ENCODE peak calls at places on chromosomes 16 and 17, in four cellular contexts. J is aorta, B is AG04449, Q is fibroblast of mammary gland. F is an unnamed sample.

GRCh38 chr17:32771396-32771795 is 105.5 kb downstream of the MYO1D start:
- DNase-seq in J (no peak), B (no peak), Q (peak), F (no peak)

GRCh38 chr17:63434951-63435571 is 11.0 kb downstream of the CYB561 start:
- DNase-seq in J (peak), B (no peak), Q (peak), F (peak)

GRCh38 chr16:55478827-55479559 is at the start of gene MMP2:
- DNase-seq in J (peak), B (no peak), Q (peak), F (no peak)

GRCh38 chr17:30357476-30357875 is 21.3 kb upstream of the CPD start:
- DNase-seq in J (no peak), B (no peak), Q (no peak), F (no peak)

GRCh38 chr17:28861393-28862203 is 6.8 kb downstream of the ERAL1 start:
- DNase-seq in J (no peak), B (no peak), Q (no peak), F (no peak)

GRCh38 chr17:60094754-60095153 is 16.0 kb upstream of the HEATR6 start:
- DNase-seq in J (no peak), B (no peak), Q (no peak), F (no peak)

GRCh38 chr17:6027342-6028024 is 42.7 kb upstream of the WSCD1 start:
- DNase-seq in J (no peak), B (no peak), Q (no peak), F (no peak)

GRCh38 chr16:11020792-11021440 is 76.6 kb downstream of the CLEC16A start:
- DNase-seq in J (no peak), B (no peak), Q (no peak), F (no peak)

GRCh38 chr17:17462048-17462824 is 14.6 kb upstream of the MED9 start:
- DNase-seq in J (no peak), B (no peak), Q (peak), F (no peak)

GRCh38 chr16:85673529-85674417 is 15.0 kb downstream of the GINS2 start:
- DNase-seq in J (peak), B (no peak), Q (peak), F (peak)

GRCh38 chr16:85675528-85675927 is 13.2 kb downstream of the GINS2 start:
- DNase-seq in J (no peak), B (no peak), Q (peak), F (no peak)

GRCh38 chr16:85674418-85674755 is 14.4 kb downstream of the GINS2 start:
- DNase-seq in J (no peak), B (no peak), Q (no peak), F (no peak)

GRCh38 chr16:85676466-85676865 is 12.3 kb downstream of the GINS2 start:
- DNase-seq in J (no peak), B (no peak), Q (no peak), F (no peak)

GRCh38 chr16:85674828-85675227 is 13.9 kb downstream of the GINS2 start:
- DNase-seq in J (no peak), B (no peak), Q (no peak), F (no peak)
- H3K4me3 ChIP-seq in J (no peak), B (no peak), Q (no peak), F (no peak)

GRCh38 chr17:50834126-50834785 is 1.1 kb upstream of the WFIKKN2 start:
- DNase-seq in J (peak), B (no peak), Q (no peak), F (no peak)

GRCh38 chr17:50835563-50836231 is at the start of gene WFIKKN2:
- DNase-seq in J (peak), B (no peak), Q (no peak), F (no peak)

GRCh38 chr17:50833396-50834125 is 1.8 kb upstream of the WFIKKN2 start:
- DNase-seq in J (peak), B (no peak), Q (no peak), F (no peak)

GRCh38 chr17:50836826-50837225 is 1.4 kb downstream of the WFIKKN2 start:
- DNase-seq in J (peak), B (no peak), Q (no peak), F (no peak)

GRCh38 chr17:50834786-50835562 is 412 bp upstream of the WFIKKN2 start:
- DNase-seq in J (peak), B (no peak), Q (peak), F (no peak)
- H3K4me3 ChIP-seq in J (no peak), B (no peak), Q (peak), F (peak)

DNA sequence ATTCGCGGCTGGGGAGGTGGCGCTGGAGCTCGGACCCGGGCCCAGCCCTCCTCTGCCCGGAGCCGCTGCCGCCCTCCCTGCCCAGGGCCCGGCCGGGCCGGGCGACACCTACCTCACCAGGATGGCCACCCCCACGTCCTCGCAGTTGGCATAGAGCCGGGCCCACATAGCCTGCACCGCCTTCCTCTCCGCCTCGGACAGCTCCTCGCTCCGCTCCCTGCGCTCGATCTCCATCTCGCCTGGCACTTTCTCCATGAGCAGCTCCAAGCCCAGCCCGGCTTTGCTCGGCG is 276 bp downstream of the CYGB start:
- DNase-seq in J (no peak), B (no peak), Q (no peak), F (no peak)
- H3K4me3 ChIP-seq in J (peak), B (peak), Q (peak), F (no peak)

DNA sequence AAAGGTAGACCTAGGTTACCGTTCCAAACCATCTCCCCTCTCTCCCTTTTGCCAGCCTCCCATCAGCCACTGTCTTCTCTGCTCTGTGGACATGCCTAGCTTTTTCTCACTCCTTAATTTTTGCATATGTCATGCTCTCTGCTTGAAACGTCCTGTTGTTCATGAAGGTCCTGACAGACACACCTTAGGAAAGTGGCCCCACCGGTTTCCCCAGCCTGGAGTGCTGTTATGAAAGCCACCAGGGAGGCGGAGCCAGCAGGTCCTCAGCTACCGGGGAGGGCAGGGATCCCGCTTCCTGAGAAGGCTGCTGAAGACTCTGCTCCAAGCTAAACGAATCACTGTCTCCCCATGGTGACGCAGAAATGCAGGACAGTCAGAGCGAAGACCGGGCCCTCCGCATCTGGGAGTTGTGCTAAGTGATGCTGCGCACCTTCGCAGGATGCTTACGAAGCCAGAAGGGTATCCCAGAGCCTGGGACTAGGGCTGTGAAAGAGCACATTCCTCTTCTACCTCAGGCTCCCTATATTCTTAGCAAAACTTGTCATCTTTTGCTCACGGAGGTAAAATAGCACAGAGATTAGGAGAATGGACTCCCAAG is 2.3 kb upstream of the SLC16A11 start:
- DNase-seq in J (no peak), B (no peak), Q (no peak), F (peak)
- H3K4me3 ChIP-seq in J (no peak), B (no peak), Q (no peak), F (peak)

GRCh38 chr17:19781488-19782458 is 33.7 kb upstream of the ALDH3A1 start:
- DNase-seq in J (no peak), B (no peak), Q (no peak), F (no peak)
- H3K4me3 ChIP-seq in J (no peak), B (no peak), Q (no peak), F (no peak)

DNA sequence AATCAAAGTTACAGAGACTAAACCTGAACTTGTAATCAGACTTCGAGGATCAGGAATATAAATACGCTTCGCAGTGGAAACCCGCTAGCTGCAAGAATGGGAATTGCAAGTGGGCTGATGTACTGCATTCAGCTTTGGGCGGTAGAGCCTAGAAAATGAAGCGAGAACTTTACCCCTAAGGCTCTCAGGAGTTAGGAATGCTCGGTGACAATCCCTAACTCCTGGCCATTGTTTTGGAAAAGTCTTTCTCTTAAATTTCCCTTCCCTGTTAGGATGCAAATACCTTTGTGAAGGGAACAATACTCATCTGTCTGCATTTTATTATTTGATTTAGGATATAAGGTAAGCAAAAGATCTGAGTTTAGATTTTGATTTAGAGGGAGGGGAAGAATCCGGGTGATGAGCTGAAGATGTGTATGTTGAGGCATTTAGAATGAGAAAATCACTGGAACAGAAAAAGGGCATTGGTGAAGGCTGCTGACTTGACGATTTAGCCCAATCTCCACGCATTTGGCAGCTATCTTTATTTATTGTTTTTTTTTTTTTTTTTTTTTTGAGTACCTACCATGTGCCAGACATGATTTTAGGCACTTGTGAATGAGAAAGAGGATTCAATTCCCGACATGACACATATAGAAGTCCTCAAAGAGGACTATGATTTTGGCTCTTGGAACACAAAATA is 2.2 kb upstream of the TOX3 start:
- DNase-seq in J (no peak), B (no peak), Q (peak), F (no peak)
- H3K4me3 ChIP-seq in J (no peak), B (no peak), Q (no peak), F (no peak)

GRCh38 chr17:83069931-83070374 is 9.5 kb upstream of the METRNL start:
- DNase-seq in J (no peak), B (no peak), Q (no peak), F (no peak)

GRCh38 chr17:83069571-83069906 is 9.9 kb upstream of the METRNL start:
- DNase-seq in J (no peak), B (no peak), Q (no peak), F (no peak)

GRCh38 chr17:83071365-83071764 is 8.0 kb upstream of the METRNL start:
- DNase-seq in J (no peak), B (no peak), Q (no peak), F (no peak)

GRCh38 chr17:83071966-83072562 is 7.3 kb upstream of the METRNL start:
- DNase-seq in J (no peak), B (no peak), Q (no peak), F (no peak)

GRCh38 chr17:83070800-83071341 is 8.5 kb upstream of the METRNL start:
- DNase-seq in J (no peak), B (no peak), Q (no peak), F (no peak)
- H3K4me3 ChIP-seq in J (no peak), B (no peak), Q (no peak), F (no peak)

DNA sequence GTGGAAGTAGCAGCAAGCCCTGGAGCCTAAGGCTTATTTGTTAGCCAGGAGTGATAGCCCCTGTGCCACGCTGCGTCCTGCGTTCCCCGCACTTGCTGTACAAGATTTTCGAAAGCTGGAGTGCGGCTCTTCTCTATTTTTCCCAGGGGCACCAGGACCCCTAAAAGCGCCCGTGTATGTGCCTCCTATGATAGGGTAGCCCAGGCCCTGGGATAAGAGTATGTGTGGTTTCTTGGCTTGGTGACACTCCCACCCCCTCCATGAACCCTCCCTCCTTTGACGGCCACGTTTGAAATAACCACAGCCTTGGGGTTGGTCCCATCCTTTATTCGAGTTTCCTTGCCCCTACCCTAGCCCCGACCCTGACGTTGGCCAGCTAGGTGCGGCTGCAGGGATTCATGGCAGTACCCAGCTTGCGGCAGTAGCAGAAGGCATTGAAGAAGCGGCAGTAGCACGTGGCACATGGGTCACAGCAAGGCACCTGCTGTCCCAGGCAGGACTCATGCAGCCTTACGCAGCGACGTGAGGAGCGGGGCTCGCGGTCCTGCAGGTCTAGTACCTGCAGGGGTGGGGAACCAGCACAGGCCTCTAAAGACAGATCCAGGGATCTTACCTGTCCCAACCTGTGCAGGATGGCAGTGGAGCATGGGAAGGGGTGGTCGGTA is 955 bp downstream of the AGRP start:
- DNase-seq in J (no peak), B (no peak), Q (no peak), F (no peak)
- H3K4me3 ChIP-seq in J (no peak), B (peak), Q (peak), F (no peak)

DNA sequence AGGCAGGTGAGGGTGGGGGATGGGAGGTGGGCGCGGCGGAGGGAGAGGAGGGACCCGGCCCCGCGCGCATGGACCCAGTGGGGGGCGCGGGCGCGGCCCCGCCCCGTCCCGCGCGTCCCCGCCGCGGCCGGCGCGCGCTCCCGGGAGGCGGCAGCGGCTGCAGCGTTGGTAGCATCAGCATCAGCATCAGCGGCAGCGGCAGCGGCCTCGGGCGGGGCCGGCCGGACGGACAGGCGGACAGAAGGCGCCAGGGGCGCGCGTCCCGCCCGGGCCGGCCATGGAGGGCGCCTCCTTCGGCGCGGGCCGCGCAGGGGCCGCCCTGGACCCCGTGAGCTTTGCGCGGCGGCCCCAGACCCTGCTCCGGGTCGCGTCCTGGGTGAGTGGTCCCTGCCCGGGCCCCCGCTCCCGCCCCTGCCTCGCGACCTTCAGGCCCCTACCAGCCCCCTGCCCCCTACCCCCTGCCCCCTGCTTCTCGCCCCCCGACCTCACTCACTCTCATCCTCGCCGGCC is at the start of gene SYNGR3:
- DNase-seq in J (no peak), B (no peak), Q (no peak), F (no peak)
- H3K4me3 ChIP-seq in J (no peak), B (no peak), Q (no peak), F (no peak)

GRCh38 chr17:37368577-37368976 is 7.2 kb upstream of the C17orf78 start:
- DNase-seq in J (no peak), B (no peak), Q (peak), F (no peak)
- H3K4me3 ChIP-seq in J (no peak), B (no peak), Q (no peak), F (no peak)